ENCODE peak calls at places on chromosome 19, in four cellular contexts. V is adrenal gland, S is tibial nerve, L is heart right ventricle. N is an unnamed sample.

GRCh38 chr19:29527500-29528328 is 1.9 kb downstream of the VSTM2B start:
- DNase-seq in V (no peak), L (no peak), S (no peak), N (no peak)

GRCh38 chr19:5804516-5805464 is at the start of gene NRTN:
- DNase-seq in S (no peak), L (no peak), V (peak; percentile 55), N (no peak)

GRCh38 chr19:47550129-47550528 is 22.8 kb downstream of the ZNF541 start:
- DNase-seq in L (no peak), V (no peak), S (no peak), N (no peak)

GRCh38 chr19:42433503-42434260 is 6.5 kb upstream of the LIPE start:
- DNase-seq in S (peak; percentile 80), V (peak; percentile 97), L (peak; percentile 92), N (peak; percentile 48)

GRCh38 chr19:50209131-50209530 is 5.7 kb downstream of the MYH14 start:
- DNase-seq in V (no peak), L (no peak), S (no peak), N (no peak)

GRCh38 chr19:55080915-55081772 is 5.5 kb downstream of the EPS8L1 start:
- DNase-seq in V (peak; percentile 65), L (peak; percentile 73), S (no peak), N (peak; percentile 48)

GRCh38 chr19:49988433-49988832 is 27.5 kb upstream of the SIGLEC11 start:
- DNase-seq in S (no peak), V (no peak), L (no peak), N (no peak)

GRCh38 chr19:48837081-48837524 is 812 bp upstream of the HSD17B14 start:
- DNase-seq in S (peak; percentile 62), V (peak; percentile 93), L (peak; percentile 89), N (peak; percentile 22)

GRCh38 chr19:51065221-51065960 is 499 bp upstream of the KLK13 start:
- DNase-seq in V (no peak), L (no peak), S (no peak), N (no peak)

GRCh38 chr19:42529248-42529764 is 1.0 kb upstream of the CEACAM1 start:
- DNase-seq in V (peak; percentile 77), S (peak; percentile 35), L (peak; percentile 59), N (no peak)

GRCh38 chr19:17784201-17785008 is 10.5 kb upstream of the B3GNT3 start:
- DNase-seq in S (no peak), L (peak; percentile 56), V (peak; percentile 70), N (no peak)

GRCh38 chr19:10648360-10648759 is 5.8 kb upstream of the ILF3 start:
- DNase-seq in S (no peak), V (no peak), L (no peak), N (no peak)

GRCh38 chr19:51440846-51441409 is 17.3 kb downstream of the SIGLEC8 start:
- DNase-seq in L (no peak), V (peak; percentile 34), S (no peak), N (no peak)

GRCh38 chr19:45297674-45298073 is 25.0 kb downstream of the CKM start:
- DNase-seq in V (no peak), S (no peak), L (no peak), N (no peak)

GRCh38 chr19:49830766-49831165 is 12.7 kb downstream of the MED25 start:
- DNase-seq in V (no peak), L (no peak), S (no peak), N (no peak)

GRCh38 chr19:574658-575526 is 2.5 kb downstream of the BSG start:
- DNase-seq in V (peak; percentile 66), L (peak; percentile 66), S (no peak), N (peak; percentile 69)

GRCh38 chr19:49064029-49064629 is 489 bp downstream of the NTF4 start:
- DNase-seq in S (no peak), V (no peak), L (no peak), N (no peak)

GRCh38 chr19:10408511-10409291 is 5.4 kb upstream of the CDC37 start:
- DNase-seq in V (peak; percentile 53), L (no peak), S (no peak), N (no peak)

GRCh38 chr19:57192064-57192395 is 730 bp downstream of the ZNF264 start:
- DNase-seq in S (no peak), V (no peak), L (no peak), N (no peak)

GRCh38 chr19:50269653-50270052 is 59.5 kb downstream of the KCNC3 start:
- DNase-seq in S (no peak), L (no peak), V (no peak), N (no peak)

GRCh38 chr19:43505941-43506340 is 1.4 kb upstream of the PHLDB3 start:
- DNase-seq in S (no peak), L (no peak), V (no peak), N (no peak)

DNA sequence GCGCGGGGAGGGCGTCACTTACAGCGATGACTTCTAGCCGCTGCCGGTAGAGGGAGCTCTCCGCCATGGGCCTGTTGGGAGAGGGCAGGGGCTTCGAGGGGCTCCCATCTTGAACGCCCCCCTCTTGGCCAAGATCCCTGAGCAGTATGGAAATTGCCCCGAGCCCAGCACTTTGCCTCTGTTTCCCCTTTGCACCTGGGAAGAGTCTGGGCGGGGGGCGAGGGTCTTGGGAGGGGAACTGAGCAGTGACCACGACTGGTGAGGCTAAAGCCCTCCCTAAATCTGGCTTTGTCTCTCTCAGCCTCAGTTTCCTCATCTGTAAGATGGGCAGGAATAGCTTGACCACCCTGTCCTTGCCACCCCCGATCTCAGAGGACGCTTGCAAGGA is 2.8 kb downstream of the PALM3 start:
- DNase-seq in L (no peak), S (no peak), V (no peak), N (no peak)
- H3K27me3 ChIP-seq in L (peaks cover 16% of the 10 kb centered on the region), S (peaks cover 2% of the 10 kb centered on the region), V (peaks cover 15% of the 10 kb centered on the region), N (peaks cover 42% of the 10 kb centered on the region)

GRCh38 chr19:33134571-33135041 is 2.7 kb downstream of the WDR88 start:
- DNase-seq in L (no peak), V (no peak), S (no peak), N (no peak)
- TF ChIP-seq CTCF in L (no peak), V (no peak), S (no peak), N (no peak)

GRCh38 chr19:4012092-4012974 is 4.8 kb downstream of the PIAS4 start:
- DNase-seq in S (no peak), L (no peak), V (no peak), N (no peak)

GRCh38 chr19:4014541-4015491 is 7.3 kb downstream of the PIAS4 start:
- DNase-seq in L (peak; percentile 70), S (no peak), V (peak; percentile 86), N (no peak)

GRCh38 chr19:4013886-4014540 is 6.5 kb downstream of the PIAS4 start:
- DNase-seq in V (peak; percentile 87), L (no peak), S (no peak), N (no peak)

GRCh38 chr19:4010808-4011110 is 3.2 kb downstream of the PIAS4 start:
- DNase-seq in L (no peak), S (no peak), V (no peak), N (no peak)

GRCh38 chr19:4012975-4013634 is 5.6 kb downstream of the PIAS4 start:
- DNase-seq in V (no peak), L (no peak), S (no peak), N (no peak)
- H3K27ac ChIP-seq in V (peak overlapping the region; percentile 26), L (peak overlapping the region; percentile 14), S (peak overlapping the region; percentile 91), N (peak overlapping the region; percentile 42)

DNA sequence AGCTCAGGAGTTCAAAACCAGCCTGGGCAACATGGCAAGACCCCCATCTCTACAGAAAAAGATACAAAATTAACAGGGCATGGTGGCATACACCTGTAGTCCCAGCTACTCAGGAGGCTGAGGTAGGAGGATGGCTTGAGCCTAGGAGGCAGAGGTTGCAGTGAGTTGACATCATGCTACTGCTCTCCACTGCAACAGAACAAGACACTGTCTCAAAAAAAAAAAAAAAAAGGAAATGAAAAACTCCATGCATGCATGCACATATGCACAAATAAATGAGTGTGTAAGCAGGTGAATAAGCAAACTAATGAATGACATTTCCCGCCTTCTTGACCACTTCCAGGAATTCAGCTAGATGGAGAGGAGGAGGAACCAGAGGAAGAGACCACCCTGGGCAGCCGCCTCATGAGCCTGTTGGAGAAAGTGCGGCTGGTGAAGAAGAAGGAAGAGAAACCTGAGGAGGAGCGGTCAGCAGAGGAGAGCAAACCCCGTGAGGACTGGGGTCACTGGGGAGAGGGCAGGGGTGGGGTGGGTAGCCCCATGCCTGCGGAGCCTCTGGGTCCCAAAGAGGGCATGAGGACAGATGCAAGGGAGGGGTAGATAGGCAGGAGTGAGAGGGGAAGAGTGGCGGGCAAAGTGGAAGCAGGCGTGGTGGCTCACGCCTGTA is 58.8 kb downstream of the RYR1 start:
- DNase-seq in S (no peak), V (no peak), L (no peak), N (no peak)
- H3K27me3 ChIP-seq in S (no peaks in the 10 kb centered on the region), V (no peaks in the 10 kb centered on the region), L (no peaks in the 10 kb centered on the region), N (no peaks in the 10 kb centered on the region)

DNA sequence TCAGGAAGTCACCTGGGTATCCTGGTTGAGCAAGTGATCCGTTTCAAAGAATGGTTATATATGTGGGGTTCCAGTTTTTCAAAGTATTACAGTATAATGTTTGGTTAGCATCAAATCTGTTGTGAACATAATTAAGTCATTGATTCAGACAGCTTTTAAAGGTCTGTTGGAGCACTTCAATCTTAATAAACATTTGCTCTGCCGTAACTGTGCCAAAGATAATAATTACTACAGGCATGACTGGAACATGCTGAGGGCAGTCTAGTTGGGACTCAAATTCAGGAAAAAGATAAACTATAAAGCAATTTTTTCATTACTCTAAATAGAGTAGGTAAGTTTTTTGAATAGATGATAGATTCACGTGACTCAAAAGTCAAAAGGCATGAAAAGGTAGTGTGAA is 23.3 kb downstream of the HNRNPM start:
- DNase-seq in L (no peak), S (no peak), V (no peak), N (no peak)
- TF ChIP-seq CTCF in L (no peak), S (no peak), V (no peak), N (no peak)